ENCODE peak calls at places on chromosome 11, in five cellular contexts. A is tibial nerve, W is skeletal muscle cell, V is HFF-Myc, F is stomach. K is an unnamed sample.

GRCh38 chr11:116384407-116384806 is 388.4 kb downstream of the BUD13 start:
- DNase-seq in A (no peak), W (no peak), V (no peak), F (no peak), K (no peak)

GRCh38 chr11:13434247-13435205 is 28.5 kb downstream of the BTBD10 start:
- DNase-seq in A (no peak), W (no peak), V (no peak), F (no peak), K (no peak)

GRCh38 chr11:85685131-85685819 is 720 bp downstream of the CCDC89 start:
- DNase-seq in A (no peak), W (peak), V (no peak), F (no peak), K (no peak)

GRCh38 chr11:77027275-77027674 is 6.9 kb upstream of the B3GNT6 start:
- DNase-seq in A (no peak), W (no peak), V (no peak), F (no peak), K (no peak)

GRCh38 chr11:33734441-33735165 is 1.6 kb downstream of the CD59 start:
- DNase-seq in A (no peak), W (no peak), V (no peak), F (peak), K (no peak)

GRCh38 chr11:2799881-2800654 is 85.5 kb downstream of the CDKN1C start:
- DNase-seq in A (peak), W (no peak), V (no peak), F (peak), K (no peak)

GRCh38 chr11:16669799-16670415 is 68.5 kb upstream of the C11orf58 start:
- DNase-seq in A (no peak), W (no peak), V (peak), F (no peak), K (peak)

GRCh38 chr11:88089134-88089533 is 86.1 kb downstream of the RAB38 start:
- DNase-seq in A (no peak), W (no peak), V (no peak), F (no peak), K (no peak)

GRCh38 chr11:76597533-76598425 is 72.8 kb downstream of the LRRC32 start:
- DNase-seq in A (no peak), W (no peak), V (no peak), F (no peak), K (no peak)

GRCh38 chr11:108875134-108875533 is 210.3 kb downstream of the DDX10 start:
- DNase-seq in A (no peak), W (no peak), V (no peak), F (no peak), K (no peak)

GRCh38 chr11:127420139-127420538 is 419.6 kb upstream of the KIRREL3 start:
- DNase-seq in A (no peak), W (no peak), V (no peak), F (no peak), K (no peak)

GRCh38 chr11:43818220-43818619 is 62.4 kb upstream of the ALKBH3 start:
- DNase-seq in A (no peak), W (no peak), V (no peak), F (no peak), K (peak)

GRCh38 chr11:119479685-119480275 is 56.8 kb upstream of the THY1 start:
- DNase-seq in A (no peak), W (no peak), V (no peak), F (no peak), K (no peak)

GRCh38 chr11:10743354-10744035 is 7.6 kb upstream of the CTR9 start:
- DNase-seq in A (no peak), W (no peak), V (no peak), F (no peak), K (no peak)
- H3K4me3 ChIP-seq in A (no peak), W (no peak), V (no peak), F (no peak), K (no peak)

GRCh38 chr11:103532133-103532788 is 423.0 kb downstream of the DYNC2H1 start:
- DNase-seq in A (no peak), W (peak), V (peak), F (no peak), K (no peak)
- H3K4me3 ChIP-seq in A (no peak), W (no peak), V (no peak), F (no peak), K (no peak)

DNA sequence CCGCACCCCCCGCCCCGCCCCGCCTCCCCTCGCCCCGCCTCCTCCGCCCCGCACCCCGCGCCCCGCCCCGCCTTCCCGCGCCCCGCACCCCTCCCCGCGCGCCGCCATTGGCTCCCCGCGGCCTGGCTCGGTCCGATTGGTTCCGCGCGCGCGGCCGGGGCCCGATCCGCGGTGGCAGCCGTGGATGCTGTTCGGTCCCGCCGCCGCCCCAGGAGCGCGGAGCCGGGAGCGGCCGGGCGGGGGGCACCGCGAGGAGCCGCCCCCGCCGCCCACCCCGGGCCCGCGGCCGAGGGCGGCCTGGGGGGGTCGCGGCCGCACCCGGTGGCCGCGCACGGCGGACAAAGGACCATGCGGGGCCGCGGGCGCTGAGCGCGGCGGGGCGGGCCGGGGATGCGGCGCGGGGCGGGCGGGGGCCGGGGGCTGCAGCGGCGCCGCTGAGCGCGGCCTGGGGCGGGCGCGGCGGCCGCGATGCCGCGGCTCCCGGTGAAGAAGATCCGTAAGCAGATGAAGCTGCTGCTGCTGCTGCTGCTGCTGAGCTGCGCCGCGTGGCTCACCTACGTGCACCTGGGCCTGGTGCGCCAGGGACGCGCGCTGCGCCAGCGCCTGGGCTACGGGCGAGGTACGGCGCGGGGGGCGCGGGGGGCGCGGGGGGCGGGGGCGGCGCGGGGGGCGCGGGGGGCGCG is at the start of gene B4GALNT4:
- DNase-seq in A (no peak), W (no peak), V (no peak), F (no peak), K (no peak)
- H3K4me3 ChIP-seq in A (peak), W (peak), V (peak), F (peak), K (peak)

DNA sequence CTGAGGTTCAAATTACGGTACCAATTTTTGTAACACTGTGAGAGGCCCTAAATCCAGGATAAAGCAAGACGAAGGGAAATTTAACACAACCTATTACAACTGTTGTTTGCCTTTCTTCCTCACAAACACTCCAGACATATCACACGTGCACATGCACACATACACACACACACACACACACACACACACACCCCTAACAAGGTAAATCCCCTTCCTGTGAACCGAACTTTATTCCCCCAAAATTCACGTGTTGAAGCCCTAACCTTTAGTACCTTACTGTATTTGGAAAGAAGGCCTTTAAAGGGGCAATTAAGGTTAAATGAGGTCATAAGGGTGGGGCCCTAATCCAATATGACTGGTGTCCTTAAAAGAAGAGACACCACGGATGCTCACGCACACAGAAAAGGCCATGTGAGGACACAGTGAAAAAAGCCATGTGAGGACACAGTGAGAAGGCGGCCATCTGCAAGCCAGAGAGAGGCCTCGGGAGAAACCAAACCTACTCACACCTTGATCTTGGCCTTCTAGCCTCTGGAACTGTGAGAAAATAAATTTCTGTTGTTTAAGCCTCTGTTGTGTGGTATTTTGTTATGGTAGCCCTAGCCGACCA is 1.8 kb downstream of the SERGEF start:
- DNase-seq in A (no peak), W (no peak), V (no peak), F (no peak), K (no peak)
- H3K4me3 ChIP-seq in A (no peak), W (no peak), V (no peak), F (no peak), K (no peak)

GRCh38 chr11:114258696-114259095 is 37.5 kb upstream of the NNMT start:
- DNase-seq in A (no peak), W (no peak), V (no peak), F (no peak), K (no peak)

GRCh38 chr11:114259124-114259526 is 37.1 kb upstream of the NNMT start:
- DNase-seq in A (peak), W (no peak), V (no peak), F (no peak), K (no peak)

GRCh38 chr11:114256176-114256897 is 39.9 kb upstream of the NNMT start:
- DNase-seq in A (no peak), W (no peak), V (no peak), F (no peak), K (no peak)

GRCh38 chr11:114256898-114257286 is 39.3 kb upstream of the NNMT start:
- DNase-seq in A (no peak), W (no peak), V (no peak), F (no peak), K (no peak)

GRCh38 chr11:114257621-114258558 is 38.3 kb upstream of the NNMT start:
- DNase-seq in A (peak), W (no peak), V (no peak), F (no peak), K (no peak)
- H3K4me3 ChIP-seq in A (peak), W (no peak), V (no peak), F (peak), K (no peak)